ENCODE peak calls at places on chromosomes 12 and 14, in six cellular contexts. One of them, this sample, is unnamed.

GRCh38 chr14:86038401-86038985 is 508.5 kb downstream of the FLRT2 start:
- DNase-seq in SK-N-SH: peak
- DNase-seq in K562: peak
- DNase-seq in H1: peak
- DNase-seq in GM12878: no peak
- DNase-seq in HepG2: peak
- DNase-seq in this sample: peak

GRCh38 chr14:102212845-102213244 is 73.1 kb downstream of the WDR20 start:
- DNase-seq in SK-N-SH: no peak
- DNase-seq in K562: no peak
- DNase-seq in H1: no peak
- DNase-seq in GM12878: no peak
- DNase-seq in HepG2: no peak
- DNase-seq in this sample: no peak

GRCh38 chr12:96014932-96015599 is 18.9 kb upstream of the HAL start:
- DNase-seq in SK-N-SH: no peak
- DNase-seq in K562: no peak
- DNase-seq in H1: no peak
- DNase-seq in GM12878: no peak
- DNase-seq in HepG2: no peak
- DNase-seq in this sample: peak

GRCh38 chr14:21408152-21408551 is 24.3 kb upstream of the SUPT16H start:
- DNase-seq in SK-N-SH: no peak
- DNase-seq in K562: no peak
- DNase-seq in H1: no peak
- DNase-seq in GM12878: no peak
- DNase-seq in HepG2: no peak
- DNase-seq in this sample: peak

GRCh38 chr14:68203871-68204270 is 384.3 kb downstream of the RAD51B start:
- DNase-seq in SK-N-SH: no peak
- DNase-seq in K562: no peak
- DNase-seq in H1: no peak
- DNase-seq in GM12878: no peak
- DNase-seq in HepG2: no peak
- DNase-seq in this sample: no peak

GRCh38 chr14:91649930-91650329 is 82.0 kb downstream of the CATSPERB start:
- DNase-seq in SK-N-SH: peak
- DNase-seq in K562: peak
- DNase-seq in H1: no peak
- DNase-seq in GM12878: no peak
- DNase-seq in HepG2: peak
- DNase-seq in this sample: peak

GRCh38 chr12:52789637-52790426 is 6.1 kb downstream of the KRT3 start:
- DNase-seq in SK-N-SH: no peak
- DNase-seq in K562: peak
- DNase-seq in H1: no peak
- DNase-seq in GM12878: no peak
- DNase-seq in HepG2: no peak
- DNase-seq in this sample: no peak

GRCh38 chr14:59425322-59425945 is 39.7 kb downstream of the GPR135 start:
- DNase-seq in SK-N-SH: no peak
- DNase-seq in K562: no peak
- DNase-seq in H1: no peak
- DNase-seq in GM12878: no peak
- DNase-seq in HepG2: no peak
- DNase-seq in this sample: peak

GRCh38 chr12:6562881-6563280 is 5.2 kb downstream of the NOP2 start:
- DNase-seq in SK-N-SH: no peak
- DNase-seq in K562: no peak
- DNase-seq in H1: no peak
- DNase-seq in GM12878: no peak
- DNase-seq in HepG2: no peak
- DNase-seq in this sample: no peak

GRCh38 chr12:131806654-131807053 is 21.5 kb upstream of the MMP17 start:
- DNase-seq in SK-N-SH: no peak
- DNase-seq in K562: no peak
- DNase-seq in H1: no peak
- DNase-seq in GM12878: no peak
- DNase-seq in HepG2: no peak
- DNase-seq in this sample: no peak

GRCh38 chr14:50542941-50543418 is 10.6 kb upstream of the MAP4K5 start:
- DNase-seq in SK-N-SH: peak
- DNase-seq in K562: peak
- DNase-seq in H1: no peak
- DNase-seq in GM12878: no peak
- DNase-seq in HepG2: peak
- DNase-seq in this sample: peak

GRCh38 chr14:92520102-92520651 is 6.6 kb downstream of the RIN3 start:
- DNase-seq in SK-N-SH: no peak
- DNase-seq in K562: no peak
- DNase-seq in H1: no peak
- DNase-seq in GM12878: no peak
- DNase-seq in HepG2: no peak
- DNase-seq in this sample: no peak

GRCh38 chr14:90381999-90382451 is 14.8 kb upstream of the CALM1 start:
- DNase-seq in SK-N-SH: peak
- DNase-seq in K562: no peak
- DNase-seq in H1: peak
- DNase-seq in GM12878: no peak
- DNase-seq in HepG2: peak
- DNase-seq in this sample: no peak

GRCh38 chr12:118060301-118061010 is 523 bp downstream of the WSB2 start:
- DNase-seq in SK-N-SH: no peak
- DNase-seq in K562: peak
- DNase-seq in H1: peak
- DNase-seq in GM12878: no peak
- DNase-seq in HepG2: no peak
- DNase-seq in this sample: no peak

GRCh38 chr12:69097619-69098368 is 141.6 kb upstream of the CPSF6 start:
- DNase-seq in SK-N-SH: no peak
- DNase-seq in K562: no peak
- DNase-seq in H1: no peak
- DNase-seq in GM12878: no peak
- DNase-seq in HepG2: no peak
- DNase-seq in this sample: no peak

GRCh38 chr14:75514673-75515630 is 7.3 kb upstream of the BATF start:
- DNase-seq in SK-N-SH: no peak
- DNase-seq in K562: peak
- DNase-seq in H1: peak
- DNase-seq in GM12878: peak
- DNase-seq in HepG2: no peak
- DNase-seq in this sample: peak
- H3K9ac ChIP-seq in SK-N-SH: no peak
- H3K9ac ChIP-seq in K562: no peak
- H3K9ac ChIP-seq in H1: no peak
- H3K9ac ChIP-seq in GM12878: peak
- H3K9ac ChIP-seq in HepG2: peak
- H3K9ac ChIP-seq in this sample: no peak

GRCh38 chr14:35366521-35366976 is 38.0 kb downstream of the NFKBIA start:
- DNase-seq in SK-N-SH: no peak
- DNase-seq in K562: no peak
- DNase-seq in H1: no peak
- DNase-seq in GM12878: no peak
- DNase-seq in HepG2: no peak
- DNase-seq in this sample: no peak

GRCh38 chr14:35367056-35367372 is 37.5 kb downstream of the NFKBIA start:
- DNase-seq in SK-N-SH: no peak
- DNase-seq in K562: no peak
- DNase-seq in H1: no peak
- DNase-seq in GM12878: no peak
- DNase-seq in HepG2: no peak
- DNase-seq in this sample: no peak

GRCh38 chr14:35362911-35363374 is 41.6 kb downstream of the NFKBIA start:
- DNase-seq in SK-N-SH: no peak
- DNase-seq in K562: no peak
- DNase-seq in H1: no peak
- DNase-seq in GM12878: no peak
- DNase-seq in HepG2: no peak
- DNase-seq in this sample: peak

GRCh38 chr14:35366048-35366428 is 38.5 kb downstream of the NFKBIA start:
- DNase-seq in SK-N-SH: no peak
- DNase-seq in K562: no peak
- DNase-seq in H1: no peak
- DNase-seq in GM12878: no peak
- DNase-seq in HepG2: no peak
- DNase-seq in this sample: peak

GRCh38 chr14:35365130-35366047 is 39.2 kb downstream of the NFKBIA start:
- DNase-seq in SK-N-SH: no peak
- DNase-seq in K562: peak
- DNase-seq in H1: no peak
- DNase-seq in GM12878: no peak
- DNase-seq in HepG2: peak
- DNase-seq in this sample: peak
- TF ChIP-seq USF2 in SK-N-SH: no peak
- TF ChIP-seq USF2 in K562: peak
- TF ChIP-seq USF2 in H1: no peak
- TF ChIP-seq USF2 in GM12878: no peak
- TF ChIP-seq USF2 in HepG2: no peak
- TF ChIP-seq USF2 in this sample: peak

DNA sequence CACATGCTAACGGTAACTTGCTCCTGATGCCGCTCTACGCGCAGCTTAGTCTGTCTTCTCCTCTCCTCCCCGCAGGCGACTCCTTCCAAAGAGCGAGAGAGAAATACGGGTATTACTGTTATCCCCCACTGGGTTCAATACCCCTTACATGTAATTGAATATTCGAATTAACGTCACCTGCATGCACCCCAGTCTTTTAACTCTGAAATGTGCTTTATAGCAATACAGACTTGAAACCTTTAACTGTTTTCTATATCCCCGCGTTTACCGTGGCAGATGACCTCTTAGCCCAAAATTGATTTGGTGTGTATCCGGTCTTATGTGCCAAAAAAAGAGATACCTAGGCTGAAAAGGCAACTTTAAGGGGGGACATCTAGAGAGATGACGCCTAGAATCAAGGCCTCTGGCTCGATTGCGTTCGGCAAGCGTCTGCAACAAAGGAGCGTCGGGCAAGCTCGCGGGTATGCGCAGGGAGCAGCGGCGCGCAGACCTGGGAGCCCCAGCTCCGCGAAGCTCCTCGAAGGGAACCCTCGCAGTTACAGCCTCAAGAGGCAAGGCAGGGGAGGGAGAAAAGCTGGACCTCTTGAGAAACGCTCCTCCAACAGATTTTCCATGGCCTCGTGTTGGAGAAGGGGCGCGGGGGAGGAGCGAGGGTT is 6.8 kb upstream of the FOXG1 start:
- DNase-seq in SK-N-SH: no peak
- DNase-seq in K562: no peak
- DNase-seq in H1: peak
- DNase-seq in GM12878: no peak
- DNase-seq in HepG2: no peak
- DNase-seq in this sample: no peak
- H3K9ac ChIP-seq in SK-N-SH: no peak
- H3K9ac ChIP-seq in K562: no peak
- H3K9ac ChIP-seq in H1: no peak
- H3K9ac ChIP-seq in GM12878: no peak
- H3K9ac ChIP-seq in HepG2: no peak
- H3K9ac ChIP-seq in this sample: no peak

GRCh38 chr14:104917992-104918391 is 6.7 kb upstream of the PLD4 start:
- DNase-seq in SK-N-SH: no peak
- DNase-seq in K562: no peak
- DNase-seq in H1: no peak
- DNase-seq in GM12878: no peak
- DNase-seq in HepG2: no peak
- DNase-seq in this sample: no peak

GRCh38 chr14:104912053-104912452 is 12.6 kb upstream of the PLD4 start:
- DNase-seq in SK-N-SH: no peak
- DNase-seq in K562: no peak
- DNase-seq in H1: no peak
- DNase-seq in GM12878: no peak
- DNase-seq in HepG2: no peak
- DNase-seq in this sample: no peak

GRCh38 chr14:104913413-104913812 is 11.3 kb upstream of the PLD4 start:
- DNase-seq in SK-N-SH: no peak
- DNase-seq in K562: no peak
- DNase-seq in H1: no peak
- DNase-seq in GM12878: no peak
- DNase-seq in HepG2: no peak
- DNase-seq in this sample: no peak
- TF ChIP-seq USF2 in SK-N-SH: no peak
- TF ChIP-seq USF2 in K562: no peak
- TF ChIP-seq USF2 in H1: no peak
- TF ChIP-seq USF2 in GM12878: no peak
- TF ChIP-seq USF2 in HepG2: no peak
- TF ChIP-seq USF2 in this sample: no peak

GRCh38 chr12:111693818-111694217 is 8.0 kb downstream of the ACAD10 start:
- DNase-seq in SK-N-SH: no peak
- DNase-seq in K562: no peak
- DNase-seq in H1: no peak
- DNase-seq in GM12878: no peak
- DNase-seq in HepG2: no peak
- DNase-seq in this sample: no peak
- H3K9ac ChIP-seq in SK-N-SH: no peak
- H3K9ac ChIP-seq in K562: peak
- H3K9ac ChIP-seq in H1: no peak
- H3K9ac ChIP-seq in GM12878: no peak
- H3K9ac ChIP-seq in HepG2: no peak
- H3K9ac ChIP-seq in this sample: no peak

GRCh38 chr12:29921307-29921706 is 137.6 kb upstream of the TMTC1 start:
- DNase-seq in SK-N-SH: no peak
- DNase-seq in K562: no peak
- DNase-seq in H1: no peak
- DNase-seq in GM12878: no peak
- DNase-seq in HepG2: peak
- DNase-seq in this sample: peak
- TF ChIP-seq USF2 in SK-N-SH: no peak
- TF ChIP-seq USF2 in K562: no peak
- TF ChIP-seq USF2 in H1: no peak
- TF ChIP-seq USF2 in GM12878: no peak
- TF ChIP-seq USF2 in HepG2: no peak
- TF ChIP-seq USF2 in this sample: no peak

DNA sequence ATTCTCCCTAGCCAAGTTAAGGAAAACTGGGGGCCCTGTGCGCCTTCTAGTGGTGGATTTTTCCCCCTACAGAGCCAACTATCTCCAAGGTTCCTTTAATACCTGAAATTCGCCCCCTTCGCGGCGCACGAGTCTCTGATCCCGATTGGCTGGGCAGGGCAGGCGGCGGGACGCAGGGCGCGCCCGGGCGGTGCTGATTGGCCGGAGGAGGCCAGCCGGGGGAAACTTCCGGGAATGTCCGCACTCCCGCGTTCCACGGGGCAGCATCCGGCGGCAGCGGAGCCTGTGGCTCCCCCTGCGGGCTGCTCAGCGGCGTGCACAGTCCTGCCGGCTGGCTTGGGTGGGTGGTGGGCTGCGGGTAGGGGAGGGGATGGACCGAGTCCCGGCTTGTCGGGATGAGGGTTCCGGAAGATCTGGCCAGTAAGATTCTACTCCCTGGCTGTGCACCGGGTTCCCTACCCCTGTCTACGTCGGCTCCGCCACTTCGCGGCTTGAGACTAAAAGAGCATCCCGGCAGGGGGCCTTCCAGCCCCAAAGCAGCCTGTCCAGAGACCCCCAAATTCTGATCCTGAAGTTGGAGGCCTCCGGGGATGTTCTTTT is at the start of gene NABP2:
- DNase-seq in SK-N-SH: peak
- DNase-seq in K562: peak
- DNase-seq in H1: peak
- DNase-seq in GM12878: peak
- DNase-seq in HepG2: peak
- DNase-seq in this sample: peak
- H3K9ac ChIP-seq in SK-N-SH: peak
- H3K9ac ChIP-seq in K562: peak
- H3K9ac ChIP-seq in H1: peak
- H3K9ac ChIP-seq in GM12878: peak
- H3K9ac ChIP-seq in HepG2: peak
- H3K9ac ChIP-seq in this sample: peak